ENCODE peak calls at places on chromosomes 4 and X, in four cellular contexts. T is astrocyte of the cerebellum, A is fibroblast of lung, I is GM20000. Y is an unnamed sample.

GRCh38 chrX:39969099-39969825 is 128.5 kb downstream of the BCOR start:
- DNase-seq in T (no peak), A (no peak), I (no peak), Y (no peak)

GRCh38 chr4:126604273-126604867 is 1028.4 kb upstream of the INTU start:
- DNase-seq in I (peak; percentile 17), T (peak; percentile 23), A (peak; percentile 38), Y (peak; percentile 17)

GRCh38 chr4:2552806-2553205 is 16.4 kb downstream of the FAM193A start:
- DNase-seq in I (no peak), A (no peak), T (no peak), Y (no peak)

GRCh38 chr4:27917381-27917780 is 1056.7 kb downstream of the STIM2 start:
- DNase-seq in I (no peak), A (no peak), T (no peak), Y (no peak)

GRCh38 chr4:8318509-8318908 is 49.0 kb downstream of the HTRA3 start:
- DNase-seq in I (no peak), T (no peak), A (no peak), Y (no peak)

GRCh38 chrX:122517781-122518180 is 666.3 kb upstream of the GRIA3 start:
- DNase-seq in I (no peak), T (no peak), A (peak; percentile 83), Y (no peak)

GRCh38 chr4:78058591-78059523 is 1.7 kb downstream of the FRAS1 start:
- DNase-seq in T (no peak), A (peak; percentile 45), I (peak; percentile 36), Y (peak; percentile 43)

GRCh38 chr4:146342600-146343192 is 128.4 kb downstream of the REELD1 start:
- DNase-seq in T (peak; percentile 28), I (peak; percentile 23), A (peak; percentile 22), Y (peak; percentile 21)

GRCh38 chrX:10028283-10029104 is 61.3 kb downstream of the CLDN34 start:
- DNase-seq in I (no peak), A (no peak), T (no peak), Y (no peak)

GRCh38 chrX:14352511-14352910 is 176.8 kb upstream of the GLRA2 start:
- DNase-seq in A (peak; percentile 4), T (no peak), I (no peak), Y (no peak)

DNA sequence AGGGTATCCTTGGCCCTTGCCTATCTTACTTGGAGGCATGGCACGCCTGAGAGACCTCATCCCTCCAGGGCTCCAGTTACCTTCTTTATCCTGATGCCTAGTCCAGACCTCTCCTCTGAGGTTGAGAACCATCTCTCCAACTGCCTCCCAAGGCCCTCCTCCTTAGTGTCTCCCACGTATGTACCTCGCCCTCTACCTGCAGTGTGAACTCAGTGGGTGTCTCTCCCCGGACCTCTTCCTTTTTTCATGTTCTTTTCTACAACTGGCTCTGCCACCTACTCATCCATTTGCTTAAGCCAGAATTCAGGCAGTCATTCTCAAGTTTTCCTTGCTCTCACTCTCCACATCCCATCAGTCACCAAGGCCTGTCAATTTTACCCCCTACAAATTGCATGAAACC is 16.6 kb downstream of the RPS4X start:
- DNase-seq in A (no peak), T (no peak), I (no peak), Y (no peak)
- TF ChIP-seq CTCF in A (no peak), T (no peak), I (no peak), Y (no peak)

GRCh38 chr4:180060159-180060889 is 2182.9 kb upstream of the TENM3 start:
- DNase-seq in I (peak; percentile 9), T (no peak), A (peak; percentile 38), Y (no peak)
- TF ChIP-seq CTCF in I (no peak), T (peak; percentile 44), A (no peak), Y (no peak)

DNA sequence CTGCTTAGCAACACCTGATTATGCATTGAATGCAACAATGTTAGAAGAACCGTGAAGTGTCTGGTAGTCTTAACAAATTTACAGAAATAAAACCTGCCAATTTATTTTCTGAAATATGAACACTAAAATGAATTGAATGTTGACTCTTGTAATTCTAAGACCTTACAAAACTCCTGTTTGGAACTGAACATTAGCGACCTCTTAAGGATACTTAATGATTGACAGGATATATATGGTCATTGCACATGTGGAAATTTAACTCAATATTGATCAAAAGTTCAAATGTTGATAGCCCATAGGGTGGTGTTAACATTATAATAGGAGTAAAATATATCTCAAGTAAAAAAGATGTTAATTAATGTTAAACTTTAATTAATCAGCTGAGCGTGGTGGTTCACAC is 79.1 kb downstream of the TECRL start:
- DNase-seq in I (no peak), T (no peak), A (no peak), Y (no peak)
- TF ChIP-seq CTCF in I (no peak), T (no peak), A (no peak), Y (peak; percentile 15)

GRCh38 chr4:175380841-175381240 is 431.2 kb downstream of the GPM6A start:
- DNase-seq in I (no peak), T (no peak), A (no peak), Y (no peak)
- TF ChIP-seq CTCF in I (no peak), T (no peak), A (no peak), Y (no peak)

DNA sequence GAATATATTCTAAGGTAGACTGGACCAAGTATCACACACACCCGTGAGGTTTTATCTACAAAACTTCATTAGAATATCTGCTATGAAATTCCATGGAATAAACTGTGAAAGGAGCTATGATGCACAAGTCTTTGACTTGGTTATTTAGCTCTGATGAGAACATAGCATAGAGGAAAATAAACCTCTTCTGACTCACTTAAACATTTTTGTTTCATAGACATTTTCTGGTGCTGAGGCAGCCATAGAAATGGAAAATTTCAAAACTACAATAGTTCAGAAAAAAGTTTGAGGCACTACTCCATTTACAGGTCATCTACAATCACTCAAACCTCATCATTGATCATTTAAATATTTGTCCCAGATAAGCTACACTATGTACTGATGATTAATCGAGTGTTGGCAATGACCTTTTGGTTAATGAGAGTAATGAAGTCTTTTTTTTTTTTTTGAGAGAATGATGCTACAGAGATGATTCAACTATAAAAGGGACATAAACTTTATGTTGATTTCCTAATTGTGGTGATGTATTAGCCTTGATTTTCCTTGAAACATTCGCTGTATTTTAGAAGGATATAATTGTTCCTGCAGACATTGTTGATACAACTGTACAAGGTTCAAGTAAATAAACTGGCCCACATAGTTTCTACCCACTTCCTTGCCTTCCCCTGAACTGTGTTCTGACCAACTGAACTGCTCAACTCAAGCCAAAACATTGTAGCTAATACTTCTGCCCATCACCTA is 77.5 kb downstream of the AREG start:
- DNase-seq in I (no peak), A (peak; percentile 65), T (no peak), Y (no peak)
- TF ChIP-seq CTCF in I (no peak), A (no peak), T (no peak), Y (no peak)

GRCh38 chrX:15838017-15838416 is 16.6 kb downstream of the AP1S2 start:
- DNase-seq in A (no peak), I (no peak), T (no peak), Y (no peak)
- TF ChIP-seq CTCF in A (no peak), I (no peak), T (peak; percentile 31), Y (peak; percentile 10)

GRCh38 chr4:166506051-166506450 is 633.0 kb downstream of the TLL1 start:
- DNase-seq in I (no peak), A (no peak), T (no peak), Y (no peak)

GRCh38 chr4:166499820-166500219 is 626.8 kb downstream of the TLL1 start:
- DNase-seq in A (no peak), I (no peak), T (no peak), Y (no peak)

GRCh38 chr4:166502660-166503059 is 629.6 kb downstream of the TLL1 start:
- DNase-seq in T (no peak), I (no peak), A (no peak), Y (no peak)

GRCh38 chr4:166498541-166498940 is 625.5 kb downstream of the TLL1 start:
- DNase-seq in I (no peak), A (peak; percentile 13), T (peak; percentile 24), Y (no peak)

DNA sequence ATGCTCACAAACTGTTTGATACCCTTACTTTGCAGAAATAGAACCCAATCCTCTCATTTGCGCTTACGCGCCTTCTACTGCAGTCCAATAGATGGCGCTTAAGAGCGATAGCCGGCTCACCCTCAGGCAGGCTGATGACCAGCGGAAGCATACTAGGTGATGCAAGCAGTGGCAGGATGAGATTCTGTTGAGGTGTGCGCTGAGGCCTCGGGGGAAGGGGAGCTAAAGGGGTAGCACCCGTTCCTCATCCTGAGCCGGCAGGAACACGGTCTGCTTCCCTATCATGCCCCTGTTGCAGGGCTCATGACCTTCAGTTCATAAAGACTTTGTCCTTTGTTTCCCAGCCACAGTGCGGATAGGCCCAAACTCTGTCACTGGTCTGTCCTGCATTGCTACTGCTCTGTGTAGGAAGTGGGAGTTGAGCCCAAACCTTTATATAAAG is 628.9 kb downstream of the TLL1 start:
- DNase-seq in T (no peak), I (peak; percentile 19), A (peak; percentile 9), Y (peak; percentile 12)
- TF ChIP-seq CTCF in T (no peak), I (peak; percentile 48), A (peak; percentile 29), Y (peak; percentile 72)

DNA sequence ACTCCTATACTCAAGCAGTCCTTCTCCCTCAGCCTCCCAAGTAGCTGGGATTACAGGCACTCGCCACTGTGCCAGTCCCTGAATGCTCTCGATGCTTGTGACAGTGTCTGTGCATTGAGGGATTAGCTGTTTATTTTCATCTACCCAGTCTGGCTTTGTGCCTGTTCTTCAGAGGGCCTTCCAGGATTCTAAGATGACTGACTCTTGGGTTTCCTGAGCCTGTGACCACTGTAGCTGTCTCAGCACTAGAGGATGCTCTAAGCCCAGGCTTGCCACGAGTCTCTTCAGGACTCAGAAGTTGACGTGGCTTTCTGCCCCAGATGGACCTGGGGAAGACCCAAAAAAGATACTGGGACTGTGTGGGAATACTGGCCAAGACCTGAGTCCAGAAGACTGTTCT is 201.4 kb downstream of the ARHGAP10 start:
- DNase-seq in I (no peak), T (no peak), A (no peak), Y (no peak)
- TF ChIP-seq CTCF in I (no peak), T (peak; percentile 20), A (peak; percentile 11), Y (peak; percentile 31)

Y was measured in GM13977.